ENCODE peak calls at places on chromosomes 1 and 21, in five cellular contexts. F is tibial artery, B is IMR-90, C is body of pancreas, K is lower lobe of right lung. Y is an unnamed sample.
A peak's percentile ranks its signal among the peaks of the same experiment; 100 is the strongest.

GRCh38 chr1:119483441-119484200 is 23.4 kb upstream of the HSD3B1 start:
- DNase-seq in F (no peak), B (no peak), C (no peak), K (no peak), Y (no peak)

GRCh38 chr1:13549021-13549420 is 34.6 kb upstream of the PDPN start:
- DNase-seq in F (no peak), B (no peak), C (no peak), K (no peak), Y (no peak)

GRCh38 chr1:206908038-206908437 is 10.8 kb downstream of the IL24 start:
- DNase-seq in F (peak; percentile 38), B (no peak), C (no peak), K (no peak), Y (no peak)

GRCh38 chr21:44684483-44684882 is 2.5 kb upstream of the KRTAP12-1 start:
- DNase-seq in F (no peak), B (no peak), C (no peak), K (no peak), Y (no peak)

GRCh38 chr1:35718492-35719336 is at the start of gene C1orf216:
- DNase-seq in F (peak; percentile 84), B (peak; percentile 72), C (peak; percentile 50), K (peak; percentile 74), Y (peak; percentile 39)

GRCh38 chr1:145926706-145927072 is 595 bp downstream of the RBM8A start:
- DNase-seq in F (no peak), B (no peak), C (no peak), K (no peak), Y (no peak)

GRCh38 chr1:154970631-154971340 is at the start of gene SHC1:
- DNase-seq in F (peak; percentile 98), B (peak; percentile 92), C (peak; percentile 68), K (peak; percentile 86), Y (peak; percentile 91)

GRCh38 chr1:182101415-182102041 is 40.0 kb upstream of the ZNF648 start:
- DNase-seq in F (no peak), B (no peak), C (peak; percentile 44), K (peak; percentile 55), Y (no peak)

GRCh38 chr1:155892801-155893200 is 18.3 kb downstream of the RIT1 start:
- DNase-seq in F (no peak), B (peak; percentile 89), C (no peak), K (no peak), Y (no peak)

GRCh38 chr1:209029737-209030136 is 553.8 kb upstream of the CAMK1G start:
- DNase-seq in F (no peak), B (no peak), C (no peak), K (no peak), Y (no peak)
- TF ChIP-seq CTCF in F (no peak), B (no peak), C (peak; percentile 14), K (no peak), Y (peak; percentile 17)

GRCh38 chr1:15690317-15690716 is 6.2 kb downstream of the PLEKHM2 start:
- DNase-seq in F (no peak), B (no peak), C (no peak), K (no peak), Y (no peak)

GRCh38 chr1:15691434-15692032 is 7.4 kb downstream of the PLEKHM2 start:
- DNase-seq in F (no peak), B (peak; percentile 61), C (no peak), K (no peak), Y (no peak)

GRCh38 chr1:15693371-15693770 is 9.3 kb downstream of the PLEKHM2 start:
- DNase-seq in F (no peak), B (no peak), C (no peak), K (no peak), Y (no peak)

GRCh38 chr1:15687446-15687845 is 3.3 kb downstream of the PLEKHM2 start:
- DNase-seq in F (no peak), B (no peak), C (no peak), K (no peak), Y (no peak)

GRCh38 chr1:15692121-15692682 is 8.1 kb downstream of the PLEKHM2 start:
- DNase-seq in F (no peak), B (no peak), C (no peak), K (no peak), Y (no peak)
- H3K36me3 ChIP-seq in F (no peaks in the 10 kb centered on the region), B (peaks cover 4% of the 10 kb centered on the region), C (no peaks in the 10 kb centered on the region), K (no peaks in the 10 kb centered on the region), Y (peaks cover 10% of the 10 kb centered on the region)

DNA sequence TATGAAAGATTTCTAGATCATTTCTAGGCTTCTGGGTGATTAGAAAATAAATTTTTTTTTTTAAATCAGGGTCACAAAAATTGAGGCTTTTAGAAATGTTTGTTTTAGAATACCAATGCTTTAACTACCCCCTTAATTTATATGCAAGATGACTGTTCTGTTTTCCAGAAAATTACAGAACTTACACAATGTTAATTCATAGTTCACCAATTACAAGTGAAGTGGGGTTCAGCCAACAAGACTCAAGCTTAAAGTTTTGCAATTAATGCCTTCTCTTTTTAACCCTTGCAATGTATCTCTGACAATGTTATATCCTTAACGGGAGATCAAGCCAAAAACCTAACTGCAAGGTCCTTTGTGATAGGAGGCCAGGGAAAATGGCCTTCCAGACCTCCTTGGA is 5.6 kb downstream of the PRELP start:
- DNase-seq in F (no peak), B (no peak), C (no peak), K (no peak), Y (no peak)
- H3K27ac ChIP-seq in F (peak overlapping the region; percentile 93), B (peak overlapping the region; percentile 82), C (no peak overlapping the region), K (peak overlapping the region; percentile 56), Y (no peak overlapping the region)

GRCh38 chr1:170823120-170823519 is 112.2 kb upstream of the MROH9 start:
- DNase-seq in F (no peak), B (peak; percentile 25), C (no peak), K (no peak), Y (no peak)
- TF ChIP-seq CTCF in F (no peak), B (no peak), C (no peak), K (no peak), Y (no peak)

GRCh38 chr1:8353386-8353785 is 35.5 kb downstream of the SLC45A1 start:
- DNase-seq in F (peak; percentile 67), B (no peak), C (no peak), K (no peak), Y (no peak)

GRCh38 chr1:8357329-8358101 is 39.6 kb downstream of the SLC45A1 start:
- DNase-seq in F (no peak), B (no peak), C (no peak), K (no peak), Y (no peak)

GRCh38 chr1:8356256-8357209 is 38.6 kb downstream of the SLC45A1 start:
- DNase-seq in F (no peak), B (no peak), C (no peak), K (no peak), Y (no peak)

GRCh38 chr1:8354038-8354437 is 36.1 kb downstream of the SLC45A1 start:
- DNase-seq in F (no peak), B (no peak), C (no peak), K (no peak), Y (no peak)

GRCh38 chr1:8355439-8356255 is 37.7 kb downstream of the SLC45A1 start:
- DNase-seq in F (no peak), B (no peak), C (no peak), K (no peak), Y (no peak)
- H3K36me3 ChIP-seq in F (peaks cover 71% of the 10 kb centered on the region), B (peaks cover 77% of the 10 kb centered on the region), C (peaks cover 50% of the 10 kb centered on the region), K (peaks cover 82% of the 10 kb centered on the region), Y (no peaks in the 10 kb centered on the region)

DNA sequence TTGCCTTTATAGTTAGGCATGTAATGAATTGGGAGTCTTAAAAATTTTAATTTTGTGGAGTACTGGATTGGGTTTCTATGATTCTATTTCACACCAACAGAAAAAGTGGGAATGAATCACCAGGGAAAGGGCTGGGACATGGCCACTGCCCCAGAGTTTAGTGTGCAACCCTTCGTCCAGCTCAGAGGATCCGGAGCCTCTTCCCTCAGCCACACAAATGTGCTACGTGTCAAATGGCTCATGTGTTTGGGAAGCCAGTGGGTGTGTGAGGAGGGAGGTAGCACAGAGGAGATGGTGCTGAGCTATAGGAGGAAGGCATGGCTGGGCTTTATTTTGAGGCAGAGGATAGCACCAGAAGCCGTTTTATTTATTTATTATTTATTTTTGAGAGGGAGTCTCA is 247.3 kb downstream of the SIPA1L2 start:
- DNase-seq in F (no peak), B (no peak), C (no peak), K (no peak), Y (no peak)
- H3K27ac ChIP-seq in F (no peak overlapping the region), B (no peak overlapping the region), C (no peak overlapping the region), K (no peak overlapping the region), Y (no peak overlapping the region)

DNA sequence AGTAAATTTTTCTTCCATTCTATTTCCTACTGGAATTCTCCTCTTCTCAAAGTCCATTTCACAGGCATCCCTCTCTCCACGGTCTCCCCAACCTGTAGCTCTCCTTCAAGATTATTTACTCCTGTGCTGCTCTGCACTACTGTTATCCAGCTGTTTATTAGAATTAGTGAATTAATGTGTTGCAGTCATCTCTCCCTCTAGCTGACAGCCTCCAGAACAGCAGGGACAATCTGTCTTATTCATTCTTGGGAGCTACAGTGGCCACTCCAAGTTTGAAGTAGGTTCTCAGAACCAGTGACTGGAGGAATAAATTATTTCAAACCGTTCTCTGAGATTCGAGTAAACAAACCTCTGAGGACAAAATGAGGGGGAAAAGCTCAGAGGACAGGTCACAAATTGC is 331.0 kb downstream of the RRAGC start:
- DNase-seq in F (no peak), B (no peak), C (no peak), K (no peak), Y (no peak)
- TF ChIP-seq CTCF in F (no peak), B (no peak), C (no peak), K (peak; percentile 18), Y (no peak)

DNA sequence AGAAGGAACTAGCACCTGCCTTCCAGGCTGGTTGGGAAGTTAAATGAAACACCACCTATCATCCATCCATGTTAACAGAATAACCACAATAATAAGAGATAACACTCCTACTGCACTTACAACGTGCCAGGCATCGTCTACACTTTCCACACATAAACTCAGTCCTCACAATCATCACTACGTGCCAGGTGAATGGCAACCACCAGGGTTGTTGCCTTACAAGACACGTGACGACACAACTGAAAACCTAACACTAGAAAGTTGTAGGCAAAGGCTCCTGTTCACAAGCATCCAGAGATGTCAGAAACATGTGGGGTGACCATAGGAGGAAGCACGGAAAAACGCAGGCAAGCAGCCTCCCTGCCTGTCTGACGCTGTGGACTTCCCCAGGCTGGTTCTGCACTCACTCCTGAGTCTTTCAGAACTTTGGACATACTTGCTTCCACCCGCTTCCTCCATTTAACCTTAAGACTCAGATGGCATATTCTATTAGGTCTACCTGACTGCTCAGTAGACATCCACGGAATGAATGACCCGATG is 7.0 kb downstream of the CAPZB start:
- DNase-seq in F (no peak), B (no peak), C (no peak), K (no peak), Y (no peak)
- H3K36me3 ChIP-seq in F (no peaks in the 10 kb centered on the region), B (peaks cover 15% of the 10 kb centered on the region), C (no peaks in the 10 kb centered on the region), K (peaks cover 30% of the 10 kb centered on the region), Y (peaks cover 12% of the 10 kb centered on the region)

Y was measured in Peyer's patch.